ENCODE peak calls at places on chromosomes 6 and 20, in five cellular contexts. C is H9, N is WERI-Rb-1, Q is transverse colon, Z is pancreas. D is an unnamed sample. For H3K27me3, the result is how much of the 10 kb centered on the place peaks cover.

GRCh38 chr6:156948807-156949206 is 171.6 kb downstream of the ARID1B start:
- DNase-seq in C (no peak), N (no peak), Q (no peak), Z (no peak), D (no peak)

GRCh38 chr20:699811-700338 is 24.3 kb upstream of the SCRT2 start:
- DNase-seq in C (peak), N (no peak), Q (no peak), Z (peak), D (peak)

GRCh38 chr6:151063339-151063738 is 176.4 kb upstream of the AKAP12 start:
- DNase-seq in C (no peak), N (no peak), Q (no peak), Z (no peak), D (no peak)

GRCh38 chr6:53500095-53500494 is 44.8 kb downstream of the GCLC start:
- DNase-seq in C (no peak), N (no peak), Q (no peak), Z (no peak), D (no peak)

GRCh38 chr6:3026811-3027626 is 27.3 kb downstream of the NQO2 start:
- DNase-seq in C (no peak), N (no peak), Q (peak), Z (no peak), D (no peak)

GRCh38 chr6:137494281-137494966 is at the start of gene OLIG3:
- DNase-seq in C (peak), N (no peak), Q (no peak), Z (no peak), D (no peak)

GRCh38 chr6:35955970-35956369 is 35.1 kb upstream of the SRPK1 start:
- DNase-seq in C (no peak), N (peak), Q (no peak), Z (no peak), D (no peak)

GRCh38 chr20:11905460-11906150 is 12.1 kb upstream of the BTBD3 start:
- DNase-seq in C (no peak), N (no peak), Q (no peak), Z (no peak), D (no peak)

GRCh38 chr6:42383421-42384208 is 68.1 kb downstream of the TRERF1 start:
- DNase-seq in C (no peak), N (no peak), Q (no peak), Z (no peak), D (no peak)

GRCh38 chr20:35174458-35175216 is 2.8 kb downstream of the PROCR start:
- DNase-seq in C (peak), N (no peak), Q (peak), Z (peak), D (peak)

GRCh38 chr20:23692725-23693124 is 3.9 kb upstream of the CST4 start:
- DNase-seq in C (no peak), N (no peak), Q (no peak), Z (no peak), D (no peak)

GRCh38 chr6:128491643-128492206 is 28.7 kb downstream of the PTPRK start:
- DNase-seq in C (no peak), N (no peak), Q (no peak), Z (no peak), D (peak)

GRCh38 chr6:136051140-136051775 is 198.9 kb downstream of the MTFR2 start:
- DNase-seq in C (no peak), N (no peak), Q (no peak), Z (no peak), D (no peak)

GRCh38 chr6:161486903-161487531 is 213.2 kb upstream of the AGPAT4 start:
- DNase-seq in C (no peak), N (no peak), Q (no peak), Z (no peak), D (no peak)

GRCh38 chr6:95578106-95578410 is 723 bp downstream of the MANEA start:
- DNase-seq in C (no peak), N (no peak), Q (no peak), Z (no peak), D (no peak)

GRCh38 chr20:58212636-58213035 is 15.8 kb downstream of the ANKRD60 start:
- DNase-seq in C (no peak), N (no peak), Q (no peak), Z (no peak), D (peak)
- H3K27me3 ChIP-seq in C (under half), N (under half), Q (under half), Z (under half), D (under half)

GRCh38 chr6:30122515-30122914 is 9.6 kb upstream of the TRIM31 start:
- DNase-seq in C (no peak), N (no peak), Q (peak), Z (no peak), D (no peak)
- H3K27me3 ChIP-seq in C (under half), N (half or more), Q (under half), Z (under half), D (under half)

GRCh38 chr6:84773431-84774173 is 9.2 kb upstream of the TBX18 start:
- DNase-seq in C (peak), N (peak), Q (no peak), Z (peak), D (peak)
- H3K27me3 ChIP-seq in C (under half), N (under half), Q (half or more), Z (under half), D (half or more)

GRCh38 chr20:64163776-64164122 is 503 bp upstream of the MYT1 start:
- DNase-seq in C (no peak), N (no peak), Q (no peak), Z (no peak), D (no peak)

GRCh38 chr20:64165866-64166600 is 1.8 kb downstream of the MYT1 start:
- DNase-seq in C (no peak), N (peak), Q (no peak), Z (peak), D (peak)

GRCh38 chr20:64162239-64162621 is 2.0 kb upstream of the MYT1 start:
- DNase-seq in C (no peak), N (no peak), Q (no peak), Z (no peak), D (no peak)

GRCh38 chr20:64161595-64162238 is 2.5 kb upstream of the MYT1 start:
- DNase-seq in C (peak), N (peak), Q (peak), Z (peak), D (no peak)

DNA sequence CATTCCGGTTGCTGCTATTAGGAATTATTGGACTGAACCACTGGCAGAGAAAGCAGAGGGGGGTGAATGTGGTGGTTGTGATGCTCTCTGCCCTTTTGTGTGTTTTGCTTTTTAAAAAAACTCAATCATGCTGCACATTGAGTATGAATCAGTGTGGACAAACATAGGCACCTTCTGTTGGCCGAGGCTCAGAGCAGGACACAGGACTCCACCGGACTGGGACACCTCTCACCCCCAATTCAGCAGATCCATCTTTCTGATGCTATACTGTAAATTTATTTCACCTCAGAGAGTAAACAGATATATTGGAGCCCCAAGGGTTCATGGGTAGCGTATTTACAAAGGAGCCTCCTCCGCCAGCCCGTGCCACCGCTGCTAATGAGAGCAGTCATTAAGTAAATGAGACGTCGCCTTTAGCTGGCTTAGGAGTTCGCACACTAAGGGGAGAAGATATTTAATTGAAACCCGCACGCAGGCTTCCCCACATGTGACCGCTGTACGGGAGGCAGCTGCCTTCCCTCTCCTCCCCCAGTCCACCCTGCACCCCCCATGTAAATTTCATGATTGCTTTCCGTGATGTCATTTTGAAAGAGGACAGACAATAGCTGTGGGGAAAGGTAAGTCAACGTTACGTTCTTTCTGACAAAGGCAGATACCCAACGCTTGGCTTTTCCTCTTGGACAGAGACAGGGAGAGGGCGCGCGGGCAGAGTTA is at the start of gene MYT1:
- DNase-seq in C (no peak), N (peak), Q (no peak), Z (peak), D (peak)
- H3K27me3 ChIP-seq in C (under half), N (under half), Q (half or more), Z (under half), D (under half)

DNA sequence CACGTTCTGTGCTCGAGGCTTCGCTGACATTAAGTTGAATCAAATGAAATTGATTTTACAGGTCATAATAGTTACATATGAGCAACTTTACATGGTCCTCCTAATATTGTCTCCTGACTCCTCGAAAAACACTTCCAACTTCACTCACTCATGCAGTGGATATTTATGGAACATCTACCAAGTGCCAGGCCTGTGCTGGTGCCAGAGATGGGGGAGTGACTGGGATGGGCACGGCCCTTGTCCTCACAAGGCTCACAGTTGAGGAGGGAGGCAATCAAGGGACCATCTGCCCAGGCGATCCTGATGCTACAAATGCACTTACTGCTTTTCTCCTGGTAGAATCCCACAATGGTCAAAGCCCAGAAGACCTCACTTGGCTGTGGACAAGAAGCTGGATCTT is 426.4 kb downstream of the PREX1 start:
- DNase-seq in C (no peak), N (no peak), Q (no peak), Z (no peak), D (no peak)
- H3K27me3 ChIP-seq in C (under half), N (under half), Q (under half), Z (under half), D (under half)

GRCh38 chr20:61807426-61808160 is 258.1 kb downstream of the TAF4 start:
- DNase-seq in C (no peak), N (no peak), Q (no peak), Z (no peak), D (no peak)

GRCh38 chr20:61809006-61809770 is 256.5 kb downstream of the TAF4 start:
- DNase-seq in C (no peak), N (no peak), Q (no peak), Z (no peak), D (no peak)

GRCh38 chr20:61810066-61810708 is 255.5 kb downstream of the TAF4 start:
- DNase-seq in C (no peak), N (no peak), Q (no peak), Z (no peak), D (no peak)

GRCh38 chr20:61806995-61807394 is 258.7 kb downstream of the TAF4 start:
- DNase-seq in C (no peak), N (no peak), Q (no peak), Z (no peak), D (no peak)

GRCh38 chr20:61808497-61808896 is 257.2 kb downstream of the TAF4 start:
- DNase-seq in C (no peak), N (no peak), Q (no peak), Z (no peak), D (no peak)
- H3K27me3 ChIP-seq in C (under half), N (half or more), Q (under half), Z (under half), D (under half)

GRCh38 chr20:33296206-33296605 is 13.2 kb downstream of the BPIFB1 start:
- DNase-seq in C (no peak), N (no peak), Q (no peak), Z (no peak), D (no peak)

GRCh38 chr20:33287884-33288283 is 4.9 kb downstream of the BPIFB1 start:
- DNase-seq in C (no peak), N (no peak), Q (no peak), Z (no peak), D (no peak)

GRCh38 chr20:33291830-33292355 is 8.9 kb downstream of the BPIFB1 start:
- DNase-seq in C (peak), N (peak), Q (peak), Z (peak), D (peak)

GRCh38 chr20:33290852-33291251 is 7.8 kb downstream of the BPIFB1 start:
- DNase-seq in C (no peak), N (no peak), Q (no peak), Z (peak), D (no peak)

GRCh38 chr20:33291416-33291815 is 8.4 kb downstream of the BPIFB1 start:
- DNase-seq in C (no peak), N (no peak), Q (no peak), Z (no peak), D (no peak)
- H3K27me3 ChIP-seq in C (under half), N (under half), Q (under half), Z (under half), D (under half)

DNA sequence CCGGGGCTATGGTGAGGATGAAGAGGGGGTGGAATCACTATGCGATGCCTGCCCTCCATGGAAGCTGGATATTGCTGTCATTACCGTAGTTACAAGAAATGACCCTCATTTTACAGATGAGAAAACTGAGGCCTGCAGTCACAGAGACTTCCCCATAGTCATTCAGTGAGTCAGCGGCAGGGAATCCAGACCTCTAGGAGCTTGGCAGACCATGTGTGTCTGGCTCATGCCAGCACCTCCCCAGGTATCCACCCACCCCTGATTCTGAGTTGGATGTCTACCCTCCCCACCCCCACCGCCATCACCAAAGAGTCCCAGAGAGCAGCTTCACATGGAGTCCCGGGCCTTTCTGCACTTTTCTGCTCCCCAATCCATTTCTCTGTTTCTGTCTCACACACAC is 24.9 kb downstream of the CDH22 start:
- DNase-seq in C (no peak), N (no peak), Q (no peak), Z (no peak), D (no peak)
- H3K27me3 ChIP-seq in C (under half), N (under half), Q (half or more), Z (under half), D (under half)

DNA sequence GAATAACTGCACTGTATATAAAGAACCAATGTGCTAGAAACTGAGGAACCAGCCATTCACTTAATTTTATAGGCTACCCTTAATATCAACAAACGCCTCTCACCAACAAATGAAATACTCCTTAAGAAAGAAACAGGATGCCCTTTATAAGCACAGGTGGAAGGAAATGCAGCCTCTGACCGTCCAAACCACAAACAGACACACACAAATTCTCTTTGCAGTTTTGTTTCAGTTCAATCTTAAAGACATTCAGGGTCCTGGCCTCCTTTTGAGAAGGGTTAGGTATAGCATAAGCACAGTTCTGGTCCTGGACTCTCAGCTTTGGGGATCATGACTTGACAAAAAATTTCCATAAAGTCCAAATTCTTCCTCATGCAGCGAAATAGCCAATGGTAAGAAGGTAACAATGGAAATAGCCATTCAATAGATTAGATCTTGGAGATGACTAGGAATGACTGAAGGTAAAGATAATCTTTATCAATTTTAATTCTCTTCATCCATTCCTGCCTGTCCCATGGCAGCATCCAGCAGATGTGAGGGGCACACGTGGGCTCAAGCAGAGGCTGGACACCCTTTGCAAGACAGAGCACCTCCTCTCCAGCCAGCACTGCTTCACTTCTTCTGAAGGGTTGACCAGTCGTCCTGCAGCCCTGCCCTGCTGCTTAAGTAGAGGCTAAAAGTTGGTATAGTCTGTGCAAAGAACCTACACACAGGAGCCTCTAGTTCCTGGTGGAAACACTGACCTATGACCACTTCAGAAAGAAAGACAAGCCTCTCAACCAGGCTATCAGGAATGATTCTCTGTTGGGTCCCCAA is 123.9 kb downstream of the CD83 start:
- DNase-seq in C (no peak), N (no peak), Q (no peak), Z (no peak), D (no peak)
- H3K27me3 ChIP-seq in C (under half), N (under half), Q (under half), Z (under half), D (under half)

DNA sequence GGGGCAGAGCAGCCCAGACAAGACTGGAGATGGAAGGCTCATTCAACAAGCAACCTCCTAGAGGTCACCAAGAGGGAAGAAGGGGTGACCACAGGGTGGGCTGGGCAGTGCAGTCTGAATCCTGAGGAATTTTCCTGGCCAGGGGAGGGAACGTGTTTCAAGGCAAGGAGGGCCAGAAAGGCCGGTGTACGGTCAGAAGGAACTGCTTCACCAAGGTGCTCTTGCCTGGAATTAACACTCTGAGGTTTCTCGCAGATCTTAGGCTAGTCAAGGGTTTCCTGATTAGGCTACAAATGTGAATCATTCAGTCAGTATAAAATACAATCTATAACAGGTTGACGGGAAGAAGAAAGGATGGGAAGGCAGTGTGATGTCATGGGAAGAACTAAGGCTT is 199.3 kb downstream of the LRFN2 start:
- DNase-seq in C (no peak), N (peak), Q (no peak), Z (no peak), D (no peak)
- H3K27me3 ChIP-seq in C (under half), N (under half), Q (under half), Z (under half), D (under half)

D was measured in BE2C.